ENCODE peak calls at places on chromosome 19, in eight cellular contexts. C is mammary epithelial cell, W is keratinocyte, Q is fibroblast of lung, F is neural progenitor cell, A is HepG2, J is endothelial cell of umbilical vein, X is IMR-90. I is an unnamed sample.

GRCh38 chr19:4622695-4623421 is 16.5 kb upstream of the TNFAIP8L1 start:
- DNase-seq in Q (no peak), C (no peak), J (no peak), X (no peak), A (peak), W (no peak), F (no peak), I (no peak)

GRCh38 chr19:42596391-42597071 is 1.8 kb upstream of the CEACAM8 start:
- DNase-seq in W (no peak), C (no peak), F (peak), X (no peak), Q (peak), J (peak), A (no peak), I (peak)

GRCh38 chr19:23996549-23996948 is 81.9 kb downstream of the ZNF726 start:
- DNase-seq in A (peak), W (no peak), J (no peak), C (no peak), F (peak), Q (no peak), X (no peak), I (peak)

GRCh38 chr19:14048439-14049153 is 13.3 kb downstream of the PALM3 start:
- DNase-seq in J (peak), C (peak), F (peak), A (peak), W (no peak), X (no peak), Q (no peak), I (peak)

GRCh38 chr19:2691951-2692350 is 10.5 kb downstream of the GNG7 start:
- DNase-seq in A (no peak), Q (no peak), X (no peak), F (no peak), J (no peak), C (no peak), W (no peak), I (no peak)

GRCh38 chr19:2344381-2344870 is 15.6 kb upstream of the TMPRSS9 start:
- DNase-seq in C (no peak), F (no peak), Q (no peak), W (no peak), J (no peak), A (no peak), X (no peak), I (no peak)

GRCh38 chr19:44741841-44742352 is 6.6 kb upstream of the BCL3 start:
- DNase-seq in F (peak), Q (peak), W (peak), X (peak), A (peak), C (peak), J (peak), I (peak)

GRCh38 chr19:33547676-33548075 is 26.1 kb upstream of the PEPD start:
- DNase-seq in W (no peak), C (no peak), A (no peak), J (no peak), Q (no peak), F (no peak), X (no peak), I (no peak)

GRCh38 chr19:35177377-35178274 is 23.1 kb downstream of the FXYD5 start:
- DNase-seq in Q (no peak), J (no peak), X (no peak), A (no peak), W (no peak), C (no peak), F (no peak), I (no peak)

GRCh38 chr19:47794526-47794925 is 9.8 kb downstream of the TPRX1 start:
- DNase-seq in W (no peak), F (peak), Q (no peak), A (no peak), J (no peak), C (no peak), X (no peak), I (no peak)

GRCh38 chr19:48506138-48506733 is 5.4 kb downstream of the LMTK3 start:
- DNase-seq in W (no peak), J (no peak), A (peak), C (peak), F (peak), Q (peak), X (peak), I (peak)

GRCh38 chr19:6071840-6072239 is 38.5 kb downstream of the RFX2 start:
- DNase-seq in W (no peak), X (no peak), J (no peak), A (no peak), Q (no peak), C (no peak), F (no peak), I (peak)

GRCh38 chr19:47495478-47496372 is 11.7 kb upstream of the KPTN start:
- DNase-seq in Q (no peak), A (no peak), W (no peak), X (no peak), C (no peak), F (no peak), J (no peak), I (no peak)

GRCh38 chr19:4977299-4978174 is 8.6 kb downstream of the KDM4B start:
- DNase-seq in W (no peak), J (no peak), X (peak), C (peak), A (no peak), F (no peak), Q (peak), I (peak)

GRCh38 chr19:46785054-46785979 is 3.1 kb downstream of the SLC1A5 start:
- DNase-seq in Q (peak), F (no peak), J (no peak), W (no peak), C (no peak), A (no peak), X (peak), I (peak)

GRCh38 chr19:55390461-55390880 is 4.7 kb downstream of the RPL28 start:
- DNase-seq in X (no peak), W (no peak), Q (no peak), J (no peak), C (no peak), F (no peak), A (no peak), I (no peak)

GRCh38 chr19:7830272-7830771 is 304 bp downstream of the EVI5L start:
- DNase-seq in J (no peak), A (no peak), Q (no peak), C (no peak), F (no peak), W (no peak), X (no peak), I (no peak)

GRCh38 chr19:31254611-31255010 is 94.6 kb downstream of the TSHZ3 start:
- DNase-seq in F (no peak), C (no peak), Q (no peak), A (no peak), J (no peak), X (no peak), W (no peak), I (no peak)

GRCh38 chr19:40461669-40462221 is 3.8 kb downstream of the BLVRB start:
- DNase-seq in W (no peak), A (peak), F (no peak), J (no peak), Q (no peak), X (no peak), C (no peak), I (no peak)

GRCh38 chr19:13718733-13719132 is 45.6 kb upstream of the MRI1 start:
- DNase-seq in C (peak), X (peak), Q (peak), W (no peak), A (no peak), F (peak), J (no peak), I (peak)

GRCh38 chr19:15195381-15195964 is 5.3 kb downstream of the NOTCH3 start:
- DNase-seq in J (no peak), W (no peak), X (peak), F (peak), C (peak), Q (peak), A (no peak), I (peak)

GRCh38 chr19:45428385-45429231 is 4.9 kb upstream of the ERCC1 start:
- DNase-seq in X (peak), Q (peak), F (peak), A (no peak), J (peak), W (no peak), C (no peak), I (peak)

GRCh38 chr19:45821103-45821521 is 6.0 kb upstream of the RSPH6A start:
- DNase-seq in A (no peak), Q (no peak), J (no peak), X (no peak), W (no peak), F (no peak), C (no peak), I (no peak)

GRCh38 chr19:31436121-31436776 is 87.0 kb upstream of the TSHZ3 start:
- DNase-seq in F (no peak), A (no peak), X (peak), C (peak), J (no peak), W (no peak), Q (no peak), I (peak)

GRCh38 chr19:22620912-22621311 is 13.2 kb upstream of the ZNF492 start:
- DNase-seq in Q (no peak), F (no peak), A (no peak), W (no peak), J (no peak), C (no peak), X (no peak), I (no peak)

GRCh38 chr19:34402074-34402600 is 2.1 kb upstream of the PDCD2L start:
- DNase-seq in F (no peak), W (no peak), Q (no peak), X (no peak), A (peak), C (no peak), J (no peak), I (no peak)

GRCh38 chr19:34253711-34254551 is 423 bp upstream of the GARRE1 start:
- DNase-seq in Q (peak), A (peak), F (peak), X (peak), J (peak), W (no peak), C (no peak), I (peak)

GRCh38 chr19:46107371-46107770 is 17.1 kb downstream of the IGFL3 start:
- DNase-seq in A (no peak), C (peak), J (no peak), F (no peak), X (peak), W (no peak), Q (no peak), I (peak)

GRCh38 chr19:18208098-18208951 is 4.5 kb upstream of the RAB3A start:
- DNase-seq in Q (peak), F (peak), C (no peak), A (no peak), X (peak), W (no peak), J (peak), I (peak)

GRCh38 chr19:31674503-31675186 is 325.4 kb upstream of the TSHZ3 start:
- DNase-seq in X (peak), Q (peak), W (no peak), F (no peak), J (no peak), A (no peak), C (peak), I (peak)

GRCh38 chr19:3179739-3180293 is 1.2 kb downstream of the S1PR4 start:
- DNase-seq in J (no peak), Q (no peak), F (no peak), X (no peak), C (no peak), W (no peak), A (no peak), I (no peak)

GRCh38 chr19:13430790-13431582 is 75.3 kb downstream of the CACNA1A start:
- DNase-seq in A (peak), C (peak), W (peak), Q (peak), X (peak), J (peak), F (peak), I (peak)

GRCh38 chr19:5150902-5151741 is 182.2 kb downstream of the KDM4B start:
- DNase-seq in Q (no peak), X (no peak), J (no peak), C (no peak), F (no peak), A (no peak), W (no peak), I (no peak)

DNA sequence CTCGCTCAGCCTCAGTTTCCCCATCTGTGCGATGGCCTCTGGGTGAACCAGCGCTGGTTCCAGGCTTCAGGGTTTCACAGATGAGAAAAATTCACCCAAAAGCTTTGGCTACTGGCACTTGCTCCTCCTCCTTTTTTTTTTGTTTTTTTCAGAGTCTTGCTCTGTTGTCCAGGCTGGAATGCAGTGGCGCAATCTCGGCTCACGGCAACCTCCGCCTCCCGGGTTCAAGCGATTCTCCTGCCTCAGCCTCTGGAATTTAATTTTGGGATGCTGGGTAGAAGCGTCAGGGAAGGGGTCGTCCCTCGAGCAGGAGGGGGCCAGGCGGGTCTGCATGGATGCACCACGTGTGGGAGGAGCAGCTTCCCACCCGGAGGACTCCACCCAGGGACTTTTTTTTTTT is 7.0 kb downstream of the PRSS57 start:
- DNase-seq in Q (no peak), A (no peak), W (no peak), C (no peak), J (no peak), X (no peak), F (no peak), I (no peak)
- H3K4me2 ChIP-seq in Q (no peak), A (peak), W (no peak), C (no peak), J (no peak), X (no peak), F (no peak), I (no peak)

GRCh38 chr19:50477751-50478515 is 1.3 kb upstream of the GARIN5A start:
- DNase-seq in W (no peak), F (no peak), Q (no peak), J (no peak), X (no peak), A (no peak), C (no peak), I (no peak)
- H3K9ac ChIP-seq in W (no peak), F (no peak), Q (no peak), J (no peak), X (peak), A (no peak), C (no peak), I (no peak)

GRCh38 chr19:58558623-58559274 is 338 bp upstream of the UBE2M start:
- DNase-seq in F (peak), A (peak), Q (peak), X (peak), J (peak), W (peak), C (peak), I (peak)
- H3K4me2 ChIP-seq in F (peak), A (peak), Q (peak), X (peak), J (peak), W (peak), C (peak), I (peak)

DNA sequence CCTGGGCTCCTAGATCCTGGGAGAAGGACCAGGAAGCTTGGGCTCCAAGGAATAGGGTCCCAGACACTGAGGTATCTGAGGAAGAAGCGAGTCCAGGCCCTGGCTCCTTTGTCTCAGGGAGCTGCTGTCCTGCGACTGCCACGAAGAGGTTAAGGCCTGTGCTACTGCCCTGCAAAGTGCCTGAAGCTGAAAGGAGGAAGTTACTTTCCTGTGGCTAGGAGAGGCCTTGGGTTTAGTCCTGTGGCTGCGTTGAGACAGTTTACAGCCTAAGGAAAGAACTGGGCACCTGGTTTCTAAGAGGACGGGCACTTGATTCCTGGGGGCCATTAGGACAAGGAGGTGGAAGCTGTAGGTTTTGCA is 2.8 kb downstream of the MYADM start:
- DNase-seq in C (no peak), J (no peak), W (no peak), A (no peak), X (no peak), F (peak), Q (no peak), I (no peak)
- H3K9ac ChIP-seq in C (no peak), J (no peak), W (no peak), A (no peak), X (peak), F (no peak), Q (no peak), I (peak)